ENCODE peak calls at places on chromosomes 16 and 17, in five cellular contexts. Y, U, R, B and Z are unnamed samples.

GRCh38 chr17:48587276-48588073 is 2.6 kb downstream of the HOXB3 start:
- DNase-seq in Y (no peak), U (no peak), R (no peak), B (no peak), Z (no peak)

GRCh38 chr16:30046178-30046577 is 15.1 kb upstream of the TLCD3B start:
- DNase-seq in Y (no peak), U (no peak), R (no peak), B (no peak), Z (no peak)

GRCh38 chr17:41618341-41619161 is 5.8 kb downstream of the KRT17 start:
- DNase-seq in Y (no peak), U (no peak), R (no peak), B (no peak), Z (no peak)

GRCh38 chr16:49462989-49463371 is 89.4 kb downstream of the C16orf78 start:
- DNase-seq in Y (no peak), U (no peak), R (no peak), B (no peak), Z (no peak)

GRCh38 chr16:55660776-55661175 is 5.0 kb downstream of the SLC6A2 start:
- DNase-seq in Y (no peak), U (no peak), R (peak), B (no peak), Z (no peak)

GRCh38 chr17:77853208-77853977 is 105.1 kb upstream of the TNRC6C start:
- DNase-seq in Y (no peak), U (no peak), R (no peak), B (no peak), Z (no peak)

GRCh38 chr17:78597923-78598545 is 20.8 kb upstream of the DNAH17 start:
- DNase-seq in Y (no peak), U (no peak), R (no peak), B (no peak), Z (peak)

GRCh38 chr16:21663889-21664647 is at the start of gene OTOA:
- DNase-seq in Y (no peak), U (no peak), R (peak), B (no peak), Z (no peak)

GRCh38 chr16:70687671-70688265 is 1.9 kb upstream of the MTSS2 start:
- DNase-seq in Y (no peak), U (no peak), R (no peak), B (no peak), Z (no peak)

GRCh38 chr16:70688266-70688742 is 2.5 kb upstream of the MTSS2 start:
- DNase-seq in Y (no peak), U (no peak), R (peak), B (no peak), Z (no peak)

GRCh38 chr16:70686376-70687171 is 721 bp upstream of the MTSS2 start:
- DNase-seq in Y (no peak), U (no peak), R (no peak), B (no peak), Z (no peak)

GRCh38 chr16:70685938-70686375 is at the start of gene MTSS2:
- DNase-seq in Y (no peak), U (peak), R (peak), B (no peak), Z (peak)

GRCh38 chr16:70687172-70687531 is 1.3 kb upstream of the MTSS2 start:
- DNase-seq in Y (no peak), U (no peak), R (no peak), B (no peak), Z (no peak)
- TF ChIP-seq REST in Y (no peak), U (no peak), R (no peak), B (no peak), Z (no peak)

GRCh38 chr17:20267459-20267842 is 199.9 kb downstream of the LGALS9B start:
- DNase-seq in Y (no peak), U (no peak), R (no peak), B (peak), Z (no peak)

GRCh38 chr17:20266806-20267458 is 200.4 kb downstream of the LGALS9B start:
- DNase-seq in Y (no peak), U (no peak), R (no peak), B (no peak), Z (no peak)

GRCh38 chr17:20264996-20265395 is 202.3 kb downstream of the LGALS9B start:
- DNase-seq in Y (no peak), U (no peak), R (no peak), B (no peak), Z (no peak)

GRCh38 chr17:20262116-20262977 is 205.0 kb downstream of the LGALS9B start:
- DNase-seq in Y (no peak), U (no peak), R (no peak), B (no peak), Z (no peak)

DNA sequence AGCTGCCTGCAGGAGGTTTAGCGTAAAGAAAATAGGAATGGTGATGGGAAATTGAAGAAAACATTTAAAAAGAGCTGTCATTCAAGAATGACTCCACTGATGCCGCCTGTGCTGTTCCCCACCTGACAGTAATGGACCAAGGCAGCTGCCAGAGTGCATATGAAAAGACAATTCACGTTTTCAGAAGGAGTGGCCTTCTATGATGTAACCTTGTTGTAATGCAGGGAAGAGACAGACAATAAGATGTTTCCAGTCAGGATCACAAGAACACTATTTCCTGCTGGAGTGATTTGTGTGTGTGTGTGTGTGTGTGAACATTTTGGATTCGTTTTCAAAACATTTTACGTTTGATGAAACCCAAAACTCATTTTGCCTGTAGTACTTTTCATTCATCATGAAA is 203.7 kb downstream of the LGALS9B start:
- DNase-seq in Y (peak), U (peak), R (peak), B (no peak), Z (no peak)
- TF ChIP-seq POLR2AphosphoS5 in Y (no peak), U (no peak), R (no peak), B (no peak), Z (no peak)

GRCh38 chr16:3022208-3022696 is 1.5 kb downstream of the HCFC1R1 start:
- DNase-seq in Y (peak), U (peak), R (peak), B (no peak), Z (no peak)

GRCh38 chr16:3019594-3020246 is 448 bp upstream of the TNFRSF12A start:
- DNase-seq in Y (no peak), U (no peak), R (no peak), B (no peak), Z (no peak)

GRCh38 chr16:3020604-3021448 is 658 bp downstream of the TNFRSF12A start:
- DNase-seq in Y (peak), U (peak), R (peak), B (no peak), Z (peak)

GRCh38 chr16:3021449-3022207 is 1.5 kb downstream of the TNFRSF12A start:
- DNase-seq in Y (peak), U (peak), R (peak), B (no peak), Z (peak)

DNA sequence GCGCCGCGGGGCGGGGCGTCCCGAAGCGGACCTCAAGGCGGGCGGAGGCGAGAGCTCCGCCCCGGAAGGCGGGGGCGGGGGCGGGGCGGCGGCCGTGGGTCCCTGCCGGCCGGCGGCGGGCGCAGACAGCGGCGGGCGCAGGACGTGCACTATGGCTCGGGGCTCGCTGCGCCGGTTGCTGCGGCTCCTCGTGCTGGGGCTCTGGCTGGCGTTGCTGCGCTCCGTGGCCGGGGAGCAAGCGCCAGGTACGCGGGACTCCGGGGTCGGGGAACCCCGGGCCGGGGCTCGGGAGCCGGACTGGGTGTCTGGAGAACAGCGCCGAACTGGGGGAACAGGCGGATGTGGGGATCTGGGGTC is at the start of gene TNFRSF12A:
- DNase-seq in Y (no peak), U (peak), R (peak), B (no peak), Z (peak)
- TF ChIP-seq CTCF in Y (no peak), U (no peak), R (no peak), B (no peak), Z (no peak)

DNA sequence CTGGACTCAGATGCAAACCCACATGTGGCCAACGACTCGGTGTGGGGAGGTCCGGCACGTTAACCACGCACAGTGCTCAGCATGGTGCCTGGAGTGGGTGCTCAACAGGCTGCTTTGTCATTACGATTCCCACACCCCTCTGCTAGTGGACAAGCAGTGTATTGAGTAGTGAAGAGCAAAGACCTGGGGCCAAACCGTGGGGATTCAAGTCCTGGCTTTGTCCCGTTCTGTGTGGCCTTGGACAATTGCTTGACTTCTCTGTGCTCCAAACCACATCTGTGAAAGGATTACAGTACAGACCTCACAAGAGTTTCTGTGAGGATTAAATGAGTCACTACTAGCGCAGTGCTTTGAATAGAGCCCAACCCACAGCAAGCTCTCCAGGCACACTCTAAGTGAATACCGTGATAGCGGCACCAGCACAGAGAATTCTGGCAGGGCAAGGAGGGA is 33.8 kb downstream of the TRPV2 start:
- DNase-seq in Y (no peak), U (no peak), R (no peak), B (no peak), Z (no peak)
- TF ChIP-seq REST in Y (no peak), U (no peak), R (no peak), B (no peak), Z (no peak)

GRCh38 chr16:51012396-51012795 is 138.7 kb downstream of the SALL1 start:
- DNase-seq in Y (no peak), U (no peak), R (no peak), B (no peak), Z (no peak)
- TF ChIP-seq POLR2AphosphoS5 in Y (no peak), U (no peak), R (no peak), B (no peak), Z (no peak)

GRCh38 chr16:57999971-58000705 is at the start of gene ZNF319:
- DNase-seq in Y (no peak), U (no peak), R (peak), B (no peak), Z (no peak)

GRCh38 chr16:57998484-57998883 is 2.0 kb downstream of the ZNF319 start:
- DNase-seq in Y (no peak), U (no peak), R (no peak), B (no peak), Z (peak)

GRCh38 chr16:58000706-58001676 is at the start of gene USB1:
- DNase-seq in Y (peak), U (peak), R (peak), B (peak), Z (peak)

GRCh38 chr16:57998992-57999365 is 1.5 kb downstream of the ZNF319 start:
- DNase-seq in Y (no peak), U (no peak), R (no peak), B (no peak), Z (no peak)

GRCh38 chr16:57999366-57999970 is 1.0 kb downstream of the ZNF319 start:
- DNase-seq in Y (no peak), U (no peak), R (no peak), B (no peak), Z (peak)
- TF ChIP-seq CTCF in Y (no peak), U (no peak), R (no peak), B (peak), Z (no peak)

GRCh38 chr17:69555056-69555455 is 140.6 kb downstream of the MAP2K6 start:
- DNase-seq in Y (no peak), U (no peak), R (no peak), B (no peak), Z (no peak)
- TF ChIP-seq REST in Y (no peak), U (no peak), R (no peak), B (no peak), Z (no peak)

GRCh38 chr17:19239544-19239943 is 2.4 kb downstream of the EPN2 start:
- DNase-seq in Y (no peak), U (no peak), R (no peak), B (no peak), Z (no peak)

GRCh38 chr17:19242323-19242722 is 5.2 kb downstream of the EPN2 start:
- DNase-seq in Y (no peak), U (peak), R (peak), B (no peak), Z (no peak)

GRCh38 chr17:19237389-19238166 is 412 bp downstream of the EPN2 start:
- DNase-seq in Y (no peak), U (no peak), R (peak), B (no peak), Z (no peak)

GRCh38 chr17:19242926-19243325 is 5.8 kb downstream of the EPN2 start:
- DNase-seq in Y (no peak), U (no peak), R (no peak), B (no peak), Z (no peak)

GRCh38 chr17:19238167-19238505 is 970 bp downstream of the EPN2 start:
- DNase-seq in Y (no peak), U (no peak), R (peak), B (no peak), Z (no peak)
- TF ChIP-seq POLR2AphosphoS5 in Y (no peak), U (no peak), R (no peak), B (no peak), Z (no peak)

GRCh38 chr17:13502263-13502662 is 99.5 kb downstream of the HS3ST3A1 start:
- DNase-seq in Y (no peak), U (no peak), R (no peak), B (no peak), Z (no peak)
- TF ChIP-seq CTCF in Y (no peak), U (no peak), R (no peak), B (no peak), Z (no peak)

GRCh38 chr16:58236231-58236690 is 38.4 kb upstream of the CSNK2A2 start:
- DNase-seq in Y (no peak), U (peak), R (peak), B (no peak), Z (peak)
- TF ChIP-seq REST in Y (no peak), U (no peak), R (no peak), B (no peak), Z (no peak)